ENCODE peak calls at places on chromosomes 5 and 9, in four cellular contexts. D is endothelial cell, G is SK-N-DZ, I is AG08396. Y is an unnamed sample.

GRCh38 chr9:134950811-134951210 is 33.1 kb upstream of the FCN1 start:
- DNase-seq in D (no peak), I (no peak), G (no peak), Y (no peak)

GRCh38 chr5:157378509-157378908 is 81.5 kb upstream of the NIPAL4 start:
- DNase-seq in D (no peak), G (no peak), I (no peak), Y (no peak)

GRCh38 chr5:109668237-109668636 is 21.5 kb upstream of the MAN2A1 start:
- DNase-seq in G (no peak), I (no peak), D (no peak), Y (no peak)

GRCh38 chr5:82360043-82360442 is 81.9 kb upstream of the RPS23 start:
- DNase-seq in D (no peak), I (no peak), G (no peak), Y (no peak)

GRCh38 chr9:15417626-15418025 is 5.0 kb upstream of the SNAPC3 start:
- DNase-seq in I (no peak), D (no peak), G (no peak), Y (no peak)

GRCh38 chr9:114025760-114026159 is 52.3 kb downstream of the AMBP start:
- DNase-seq in G (no peak), I (no peak), D (no peak), Y (no peak)

GRCh38 chr5:107012371-107012770 is 658.4 kb downstream of the EFNA5 start:
- DNase-seq in I (no peak), D (no peak), G (no peak), Y (no peak)

GRCh38 chr9:125544988-125545651 is 161.9 kb downstream of the MAPKAP1 start:
- DNase-seq in G (no peak), I (peak), D (no peak), Y (no peak)

GRCh38 chr9:133144142-133144886 is 19.4 kb downstream of the GBGT1 start:
- DNase-seq in G (peak), D (peak), I (peak), Y (no peak)

GRCh38 chr5:116990010-116990409 is 415.4 kb upstream of the SEMA6A start:
- DNase-seq in G (peak), D (no peak), I (no peak), Y (peak)

GRCh38 chr5:218457-219289 is 553 bp downstream of the SDHA start:
- DNase-seq in D (peak), G (peak), I (no peak), Y (no peak)

GRCh38 chr5:14728109-14728938 is 63.8 kb downstream of the OTULIN start:
- DNase-seq in I (no peak), G (no peak), D (peak), Y (no peak)

GRCh38 chr5:125012727-125013451 is 266.4 kb upstream of the ZNF608 start:
- DNase-seq in I (no peak), D (no peak), G (no peak), Y (no peak)

GRCh38 chr5:96149546-96149945 is 187.9 kb upstream of the ELL2 start:
- DNase-seq in I (no peak), G (no peak), D (no peak), Y (peak)

Y was measured in foreskin melanocyte.